ENCODE peak calls at places on chromosome 12, in six cellular contexts. P is IMR-90, E is HepG2, U is GM12878, Y is SK-N-SH, I is K562. Q is an unnamed sample.

GRCh38 chr12:88472248-88472647 is 108.0 kb downstream of the KITLG start:
- DNase-seq in P (peak), E (no peak), U (no peak), Y (no peak), I (no peak), Q (no peak)

GRCh38 chr12:106919910-106920544 is 35.7 kb upstream of the TMEM263 start:
- DNase-seq in P (peak), E (peak), U (no peak), Y (peak), I (peak), Q (peak)

GRCh38 chr12:96399919-96400630 is at the start of gene CDK17:
- DNase-seq in P (peak), E (peak), U (no peak), Y (peak), I (peak), Q (peak)

GRCh38 chr12:6229823-6230222 is 29.6 kb downstream of the CD9 start:
- DNase-seq in P (peak), E (peak), U (no peak), Y (no peak), I (no peak), Q (no peak)

GRCh38 chr12:106766393-106766826 is 8.1 kb upstream of the RIC8B start:
- DNase-seq in P (no peak), E (no peak), U (no peak), Y (no peak), I (no peak), Q (no peak)

GRCh38 chr12:31966558-31967205 is 7.5 kb downstream of the RESF1 start:
- DNase-seq in P (no peak), E (no peak), U (no peak), Y (no peak), I (no peak), Q (no peak)

GRCh38 chr12:21559855-21560569 is 33.9 kb downstream of the SPX start:
- DNase-seq in P (peak), E (no peak), U (no peak), Y (no peak), I (no peak), Q (peak)

GRCh38 chr12:29220632-29221336 is 71.7 kb downstream of the FAR2 start:
- DNase-seq in P (no peak), E (no peak), U (no peak), Y (no peak), I (peak), Q (no peak)

GRCh38 chr12:106866426-106867080 is 89.2 kb upstream of the TMEM263 start:
- DNase-seq in P (no peak), E (no peak), U (no peak), Y (no peak), I (no peak), Q (no peak)

GRCh38 chr12:71999795-72000194 is 61.1 kb downstream of the TPH2 start:
- DNase-seq in P (no peak), E (no peak), U (no peak), Y (no peak), I (no peak), Q (no peak)

GRCh38 chr12:78799679-78800078 is 64.9 kb upstream of the SYT1 start:
- DNase-seq in P (no peak), E (no peak), U (no peak), Y (no peak), I (no peak), Q (no peak)

GRCh38 chr12:42962384-42962783 is 372.8 kb upstream of the PRICKLE1 start:
- DNase-seq in P (no peak), E (no peak), U (no peak), Y (peak), I (no peak), Q (no peak)

GRCh38 chr12:42958271-42958674 is 368.7 kb upstream of the PRICKLE1 start:
- DNase-seq in P (peak), E (no peak), U (no peak), Y (no peak), I (no peak), Q (no peak)

GRCh38 chr12:42960087-42960527 is 370.6 kb upstream of the PRICKLE1 start:
- DNase-seq in P (peak), E (no peak), U (no peak), Y (no peak), I (no peak), Q (peak)

GRCh38 chr12:42963993-42964392 is 374.4 kb upstream of the PRICKLE1 start:
- DNase-seq in P (no peak), E (no peak), U (no peak), Y (no peak), I (no peak), Q (no peak)

DNA sequence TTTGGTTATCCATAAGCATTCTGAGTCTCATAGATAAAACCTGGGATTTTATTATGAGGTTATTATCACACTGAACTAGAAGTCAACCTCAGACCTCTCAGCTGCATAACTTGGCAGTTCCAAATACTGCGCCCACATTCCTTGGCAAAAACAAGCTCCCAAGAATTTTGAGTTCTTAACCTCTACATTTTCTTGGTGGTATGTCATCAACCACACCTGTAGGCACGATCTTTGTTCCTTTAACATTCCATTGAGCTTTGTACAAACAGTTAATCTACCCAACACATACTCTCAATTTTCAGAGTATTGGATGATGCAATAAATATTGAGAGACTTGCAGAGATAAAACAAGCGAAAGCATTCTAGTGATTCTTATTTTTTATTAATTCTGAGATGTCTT is 371.8 kb upstream of the PRICKLE1 start:
- DNase-seq in P (peak), E (peak), U (no peak), Y (no peak), I (no peak), Q (peak)
- TF ChIP-seq SMC3 in P (no peak), E (no peak), U (no peak), Y (no peak), I (no peak), Q (peak)

DNA sequence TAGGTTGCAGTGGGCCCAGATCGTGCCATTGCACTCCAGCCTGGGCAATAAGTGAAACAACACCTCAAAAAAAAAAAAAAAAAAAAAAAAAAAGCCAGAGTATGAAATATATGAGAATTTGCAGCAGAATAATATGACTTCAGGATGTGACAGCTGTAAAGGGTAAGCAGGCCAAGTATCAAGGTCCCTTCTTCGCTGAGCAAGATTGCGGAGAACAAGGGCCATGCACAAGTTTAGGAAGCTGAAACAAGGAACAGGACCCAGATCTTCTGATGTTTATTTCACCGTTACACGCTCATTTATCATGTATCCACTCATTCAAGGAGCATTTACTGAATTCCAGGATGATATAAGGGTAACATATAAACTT is 659 bp upstream of the FOXJ2 start:
- DNase-seq in P (no peak), E (no peak), U (no peak), Y (no peak), I (no peak), Q (no peak)
- TF ChIP-seq RFX5 in P (no peak), E (no peak), U (no peak), Y (no peak), I (no peak), Q (no peak)

GRCh38 chr12:131063960-131064359 is 110.3 kb downstream of the ADGRD1 start:
- DNase-seq in P (no peak), E (no peak), U (no peak), Y (no peak), I (no peak), Q (no peak)

GRCh38 chr12:131060011-131060703 is 106.5 kb downstream of the ADGRD1 start:
- DNase-seq in P (no peak), E (no peak), U (no peak), Y (no peak), I (no peak), Q (no peak)

GRCh38 chr12:131063427-131063826 is 109.7 kb downstream of the ADGRD1 start:
- DNase-seq in P (no peak), E (no peak), U (no peak), Y (no peak), I (no peak), Q (no peak)

GRCh38 chr12:131058700-131059099 is 105.0 kb downstream of the ADGRD1 start:
- DNase-seq in P (no peak), E (no peak), U (no peak), Y (no peak), I (no peak), Q (no peak)

GRCh38 chr12:131061041-131061806 is 107.5 kb downstream of the ADGRD1 start:
- DNase-seq in P (no peak), E (no peak), U (peak), Y (no peak), I (no peak), Q (no peak)
- TF ChIP-seq SMC3 in P (no peak), E (no peak), U (no peak), Y (no peak), I (no peak), Q (no peak)

GRCh38 chr12:110105961-110106540 is 18.1 kb upstream of the IFT81 start:
- DNase-seq in P (no peak), E (no peak), U (no peak), Y (no peak), I (no peak), Q (no peak)
- TF ChIP-seq RFX5 in P (no peak), E (no peak), U (no peak), Y (no peak), I (no peak), Q (no peak)

GRCh38 chr12:56158926-56159461 is 835 bp downstream of the MYL6 start:
- DNase-seq in P (peak), E (peak), U (no peak), Y (peak), I (no peak), Q (peak)
- TF ChIP-seq SMC3 in P (no peak), E (no peak), U (no peak), Y (no peak), I (no peak), Q (no peak)

GRCh38 chr12:105378821-105379400 is 48.4 kb downstream of the C12orf75 start:
- DNase-seq in P (no peak), E (peak), U (no peak), Y (peak), I (no peak), Q (peak)

GRCh38 chr12:105384220-105384619 is 53.7 kb downstream of the C12orf75 start:
- DNase-seq in P (no peak), E (no peak), U (no peak), Y (no peak), I (no peak), Q (no peak)

GRCh38 chr12:105385141-105385540 is 54.6 kb downstream of the C12orf75 start:
- DNase-seq in P (peak), E (no peak), U (no peak), Y (no peak), I (no peak), Q (no peak)

GRCh38 chr12:105386431-105386830 is 55.9 kb downstream of the C12orf75 start:
- DNase-seq in P (no peak), E (no peak), U (no peak), Y (no peak), I (no peak), Q (no peak)

DNA sequence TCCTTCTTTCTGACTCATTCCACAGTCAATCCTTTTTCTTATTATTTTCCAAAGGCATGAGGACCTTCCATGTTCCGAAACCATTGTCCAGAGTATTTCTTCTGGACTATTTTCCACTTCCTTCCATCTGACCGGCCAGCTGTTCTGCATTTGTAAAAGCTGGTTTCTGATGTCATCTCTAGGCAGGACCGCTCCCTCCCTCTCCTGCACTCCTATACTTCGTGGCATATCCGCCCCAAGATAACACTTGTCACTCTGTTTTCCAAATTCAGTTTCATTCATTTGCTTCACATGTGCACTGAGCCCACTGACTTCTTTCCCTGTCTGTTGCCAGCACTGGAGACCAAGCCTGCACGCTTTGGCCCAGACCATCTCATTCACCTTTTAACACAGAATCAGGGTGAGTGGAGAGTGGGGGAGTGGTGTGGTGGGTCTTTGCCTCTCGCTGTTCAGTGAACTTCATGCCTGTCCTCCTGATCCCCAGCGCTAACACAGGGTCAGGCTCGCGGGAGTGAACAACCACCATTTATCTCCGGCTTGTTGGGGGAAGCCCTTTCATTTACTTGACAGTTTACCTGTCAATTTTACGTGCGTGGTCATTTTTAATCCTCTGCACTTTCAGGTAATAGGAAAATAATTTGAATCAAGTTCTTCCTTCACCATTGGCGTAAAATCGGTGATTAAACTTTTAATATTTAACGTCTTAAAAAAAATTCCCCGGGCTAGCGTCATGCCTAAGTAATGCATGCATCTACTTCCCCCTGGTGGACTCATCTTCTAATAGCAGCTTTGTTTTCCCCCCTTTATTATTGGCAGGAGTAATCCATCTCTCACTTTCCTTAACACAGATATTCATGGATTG is 52.5 kb downstream of the C12orf75 start:
- DNase-seq in P (peak), E (peak), U (peak), Y (peak), I (peak), Q (peak)
- TF ChIP-seq RFX5 in P (no peak), E (no peak), U (no peak), Y (no peak), I (no peak), Q (no peak)

GRCh38 chr12:111457071-111457470 is 51.3 kb downstream of the SH2B3 start:
- DNase-seq in P (no peak), E (no peak), U (no peak), Y (no peak), I (no peak), Q (no peak)

GRCh38 chr12:111467092-111467861 is 61.6 kb downstream of the SH2B3 start:
- DNase-seq in P (peak), E (peak), U (no peak), Y (no peak), I (no peak), Q (peak)

GRCh38 chr12:111458773-111459172 is 53.0 kb downstream of the SH2B3 start:
- DNase-seq in P (no peak), E (no peak), U (no peak), Y (no peak), I (no peak), Q (no peak)

GRCh38 chr12:111457577-111457976 is 51.9 kb downstream of the SH2B3 start:
- DNase-seq in P (no peak), E (no peak), U (no peak), Y (no peak), I (no peak), Q (no peak)

GRCh38 chr12:111462134-111462821 is 56.6 kb downstream of the SH2B3 start:
- DNase-seq in P (peak), E (no peak), U (no peak), Y (no peak), I (no peak), Q (no peak)
- TF ChIP-seq SMC3 in P (no peak), E (no peak), U (no peak), Y (no peak), I (no peak), Q (no peak)

GRCh38 chr12:44286821-44287220 is 450.9 kb downstream of the TMEM117 start:
- DNase-seq in P (no peak), E (no peak), U (no peak), Y (no peak), I (no peak), Q (no peak)

GRCh38 chr12:44287545-44287944 is 451.7 kb downstream of the TMEM117 start:
- DNase-seq in P (peak), E (no peak), U (no peak), Y (no peak), I (no peak), Q (no peak)

GRCh38 chr12:44285321-44285720 is 449.4 kb downstream of the TMEM117 start:
- DNase-seq in P (no peak), E (no peak), U (no peak), Y (no peak), I (no peak), Q (no peak)

DNA sequence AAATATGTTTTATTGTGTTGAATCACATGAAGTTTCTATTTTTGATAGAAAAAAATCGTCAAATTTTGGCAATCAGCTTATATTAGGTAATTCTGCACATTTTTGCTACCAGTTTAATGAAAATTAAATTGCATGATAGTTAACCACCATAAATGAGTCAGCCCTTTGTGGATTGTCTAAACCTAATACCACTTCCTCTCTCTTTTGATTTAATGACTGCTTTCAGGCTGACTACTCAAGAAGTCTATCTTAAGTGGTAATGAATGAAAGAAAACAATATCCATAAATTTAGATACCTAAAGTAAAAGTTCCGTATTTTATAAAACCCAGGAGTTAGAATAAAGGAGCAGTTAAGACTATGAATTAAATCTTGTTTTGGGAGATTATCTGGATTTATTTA is 450.5 kb downstream of the TMEM117 start:
- DNase-seq in P (peak), E (no peak), U (no peak), Y (no peak), I (no peak), Q (no peak)
- TF ChIP-seq RFX5 in P (no peak), E (no peak), U (no peak), Y (no peak), I (no peak), Q (no peak)

GRCh38 chr12:12365931-12366431 is 9.1 kb downstream of the BORCS5 start:
- DNase-seq in P (peak), E (no peak), U (no peak), Y (peak), I (no peak), Q (no peak)
- TF ChIP-seq SMC3 in P (no peak), E (no peak), U (no peak), Y (no peak), I (no peak), Q (no peak)

Q was measured in A549.